ENCODE peak calls at places on chromosomes 5 and 9, in four cellular contexts. T is SK-N-SH, C is neural progenitor cell, Q is hepatocyte. B is an unnamed sample.

GRCh38 chr9:91433180-91433579 is 9.5 kb upstream of the NFIL3 start:
- DNase-seq in Q (peak), T (peak), C (no peak), B (peak)

GRCh38 chr5:168481330-168481788 is 4.9 kb upstream of the RARS1 start:
- DNase-seq in C (no peak), Q (no peak), T (no peak), B (no peak)

GRCh38 chr9:129511320-129511900 is 109.5 kb downstream of the C9orf50 start:
- DNase-seq in T (no peak), Q (no peak), C (no peak), B (no peak)

GRCh38 chr5:169302046-169302445 is 1.1 kb upstream of the SLIT3 start:
- DNase-seq in Q (no peak), T (no peak), C (no peak), B (no peak)

GRCh38 chr9:133609311-133610098 is at the start of gene FAM163B:
- DNase-seq in C (peak), T (peak), Q (peak), B (peak)

GRCh38 chr5:74103131-74104023 is 477.4 kb downstream of the ARHGEF28 start:
- DNase-seq in T (no peak), C (no peak), Q (no peak), B (no peak)

GRCh38 chr9:130143974-130144373 is 28.2 kb upstream of the NCS1 start:
- DNase-seq in C (peak), T (no peak), Q (no peak), B (peak)

GRCh38 chr5:10348258-10348657 is 5.2 kb upstream of the MARCHF6 start:
- DNase-seq in C (no peak), T (no peak), Q (no peak), B (no peak)

GRCh38 chr9:135032868-135033460 is 54.5 kb upstream of the OLFM1 start:
- DNase-seq in T (no peak), Q (no peak), C (no peak), B (peak)

GRCh38 chr5:68428232-68428811 is 212.8 kb downstream of the PIK3R1 start:
- DNase-seq in T (no peak), C (no peak), Q (no peak), B (no peak)
- H2AFZ ChIP-seq in T (no peak), C (peak), Q (no peak), B (no peak)

GRCh38 chr9:93267681-93268505 is 84.0 kb downstream of the WNK2 start:
- DNase-seq in C (no peak), Q (peak), T (peak), B (peak)
- H3K27ac ChIP-seq in C (no peak), Q (no peak), T (no peak), B (no peak)

GRCh38 chr5:40904994-40905306 is 4.3 kb upstream of the C7 start:
- DNase-seq in Q (no peak), C (no peak), T (peak), B (no peak)

GRCh38 chr5:40906351-40906751 is 2.9 kb upstream of the C7 start:
- DNase-seq in C (no peak), T (no peak), Q (no peak), B (peak)

GRCh38 chr5:40911278-40911677 is 2.0 kb downstream of the C7 start:
- DNase-seq in C (no peak), T (peak), Q (no peak), B (no peak)

GRCh38 chr5:40909233-40909632 is at the start of gene C7:
- DNase-seq in Q (no peak), C (no peak), T (peak), B (no peak)

GRCh38 chr5:40909723-40910122 is 426 bp downstream of the C7 start:
- DNase-seq in T (no peak), C (no peak), Q (no peak), B (no peak)
- TF ChIP-seq CTCF in T (no peak), C (no peak), Q (no peak), B (no peak)

DNA sequence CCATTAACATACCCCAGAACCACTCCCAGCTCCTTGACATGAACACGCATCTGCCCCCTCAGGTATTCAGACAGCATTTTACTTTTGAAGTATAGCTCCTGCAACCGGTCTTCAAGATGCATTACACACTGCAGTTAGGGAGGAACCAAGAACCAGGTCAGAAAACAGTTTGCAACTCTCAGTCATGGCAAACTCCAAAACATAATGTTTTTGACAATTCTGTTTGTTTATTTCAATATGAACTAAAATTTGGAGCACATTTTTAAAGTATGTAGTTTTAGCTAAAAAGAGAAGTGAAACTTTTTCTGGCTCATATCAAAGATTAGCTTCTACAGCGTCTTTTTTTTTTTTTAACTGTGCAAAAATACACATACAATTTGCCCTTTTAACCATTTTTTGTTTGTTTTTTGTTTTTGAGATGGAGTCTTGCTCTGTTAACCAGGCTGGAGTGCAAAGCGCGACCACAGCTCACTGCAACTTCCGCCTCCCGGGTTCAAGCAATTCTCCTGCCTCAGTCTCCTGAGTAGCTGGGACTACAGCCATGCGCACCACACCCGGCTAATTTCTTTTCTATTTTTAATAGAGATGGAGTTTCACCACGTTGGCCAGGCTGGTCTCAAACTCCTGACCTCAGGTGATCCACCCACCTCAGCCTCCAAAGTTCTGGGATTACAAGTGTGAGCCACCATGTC is 12.2 kb upstream of the RAPGEF6 start:
- DNase-seq in Q (no peak), C (no peak), T (no peak), B (no peak)
- H2AFZ ChIP-seq in Q (no peak), C (no peak), T (no peak), B (no peak)

DNA sequence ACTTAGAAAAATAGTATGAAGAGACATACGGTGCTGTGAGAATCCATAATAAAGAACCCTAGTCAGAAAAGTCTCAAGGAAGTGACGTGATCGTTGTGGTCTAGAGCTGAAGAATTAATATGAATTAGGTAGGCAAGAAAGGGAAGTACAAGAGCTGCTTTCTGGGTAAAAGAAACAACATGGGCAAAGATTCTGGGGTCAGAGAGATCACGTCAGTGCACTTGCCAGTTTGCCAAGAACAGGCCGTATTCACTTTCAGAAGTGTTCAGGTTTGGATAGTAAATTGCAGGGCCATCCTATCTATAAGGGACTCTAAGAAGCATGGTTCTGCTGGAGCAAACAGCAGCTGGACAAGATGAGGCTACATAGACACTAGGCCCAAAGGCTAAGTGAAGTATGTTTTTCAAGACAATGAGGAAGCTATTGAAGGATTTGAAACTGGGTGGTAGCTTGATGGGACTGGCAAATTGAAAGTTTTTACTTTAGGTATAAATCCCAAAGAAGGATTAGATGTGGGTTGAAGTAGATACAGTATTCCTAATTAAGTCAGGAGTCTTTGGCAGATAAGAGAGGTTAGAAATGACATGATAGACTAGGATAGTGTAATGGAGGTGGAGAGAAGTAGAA is 4.8 kb upstream of the CHD1 start:
- DNase-seq in Q (no peak), T (no peak), C (no peak), B (no peak)
- H3K27ac ChIP-seq in Q (no peak), T (no peak), C (no peak), B (no peak)

DNA sequence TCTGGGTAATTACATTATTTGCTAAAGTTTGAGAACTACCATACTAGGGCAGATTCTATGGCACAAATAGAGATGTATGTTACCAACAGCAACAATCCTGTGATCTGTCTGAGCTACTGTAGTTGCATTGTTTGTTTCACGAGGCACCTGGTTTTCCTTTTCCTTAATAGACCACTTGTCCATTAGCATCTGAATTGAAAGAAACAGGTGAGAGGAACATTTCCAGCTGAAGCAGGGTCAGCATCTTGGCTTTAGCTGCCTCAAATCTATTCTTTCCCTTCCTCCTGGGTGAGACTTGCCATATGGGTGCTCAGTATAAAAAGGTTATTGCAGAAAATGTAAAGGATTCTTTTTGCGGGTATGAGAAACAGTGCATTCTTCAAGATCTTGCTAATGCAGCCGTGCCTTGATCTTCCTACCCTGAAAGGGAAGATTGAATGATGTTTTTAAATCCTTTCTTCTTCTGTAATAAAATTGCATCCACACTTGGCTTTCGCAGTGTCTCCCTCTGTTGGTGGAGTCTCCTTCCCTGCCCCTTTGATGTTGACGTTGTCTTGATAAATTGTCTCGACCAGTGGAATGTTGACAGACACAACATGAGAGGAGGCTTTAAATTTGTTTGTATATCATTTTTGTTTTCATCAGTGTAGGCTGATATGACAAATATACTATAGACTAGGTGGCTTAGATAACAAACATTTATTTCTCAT is 118.0 kb upstream of the BRINP1 start:
- DNase-seq in T (no peak), Q (no peak), C (no peak), B (no peak)
- TF ChIP-seq CTCF in T (no peak), Q (peak), C (peak), B (no peak)

DNA sequence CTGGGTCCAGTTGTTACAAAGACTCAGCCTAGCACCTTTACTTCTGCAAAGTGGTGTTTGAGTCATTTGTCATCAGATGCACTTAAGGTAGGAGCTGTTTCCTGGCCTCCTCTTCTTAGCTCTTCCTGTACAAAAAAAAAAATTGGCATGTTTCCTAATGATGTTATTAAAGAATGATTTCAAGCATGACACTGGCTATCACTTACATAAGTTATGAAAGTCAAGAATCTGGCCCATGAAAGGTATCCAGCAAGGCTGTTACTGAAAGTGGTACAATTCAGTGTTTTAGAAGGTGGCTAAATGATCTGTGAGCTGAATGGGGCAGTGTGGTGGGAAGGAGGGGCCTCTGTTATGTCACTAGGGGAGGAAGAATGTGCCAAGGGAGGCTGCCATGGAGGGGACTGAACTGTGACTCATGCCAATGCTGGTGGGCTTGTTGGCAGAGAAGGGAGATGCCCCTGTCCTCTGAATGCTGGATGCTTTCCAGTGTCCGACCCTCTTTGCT is 175.1 kb upstream of the MAP1B start:
- DNase-seq in T (no peak), Q (peak), C (no peak), B (no peak)
- H2AFZ ChIP-seq in T (peak), Q (peak), C (no peak), B (peak)

DNA sequence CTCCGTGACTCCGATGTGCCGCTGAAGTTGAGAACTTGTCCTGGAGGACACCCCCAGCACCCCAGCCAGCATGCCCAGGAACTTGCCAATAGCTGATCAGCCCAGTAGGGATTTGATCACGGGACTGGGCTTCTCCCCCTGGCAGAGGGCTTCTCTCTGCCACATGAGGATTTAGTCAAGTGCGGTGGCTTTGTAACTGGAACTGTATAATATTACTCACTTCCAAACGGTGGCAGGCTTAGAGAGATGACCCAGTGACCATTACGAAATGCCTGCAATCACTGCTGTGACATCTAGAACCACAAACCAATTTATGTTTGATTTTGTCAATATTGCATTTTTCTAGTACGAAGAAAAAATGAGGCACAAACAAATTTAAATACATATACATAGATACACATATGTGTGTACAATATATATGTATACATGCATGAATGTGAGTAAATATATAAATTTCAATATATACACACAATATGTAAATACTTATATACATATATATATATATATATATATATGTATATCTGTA is 192.1 kb downstream of the ERCC6L2 start:
- DNase-seq in Q (no peak), C (no peak), T (no peak), B (no peak)
- H3K27ac ChIP-seq in Q (peak), C (no peak), T (no peak), B (no peak)

B was measured in osteoblast.